ENCODE peak calls at places on chromosome 4, in five cellular contexts. One of them, this sample, is unnamed.
A peak's percentile ranks its signal among the peaks of the same experiment; 100 is the strongest.

GRCh38 chr4:99655315-99656081 is 2.1 kb downstream of the C4orf54 start:
- ATAC-seq in psoas muscle: peak; percentile 54
- ATAC-seq in lower lobe of right lung: peak; percentile 38
- ATAC-seq in heart right ventricle: peak; percentile 65
- ATAC-seq in HCT116: no peak
- ATAC-seq in this sample: peak; percentile 21

GRCh38 chr4:82799006-82799881 is 648 bp upstream of the SCD5 start:
- ATAC-seq in psoas muscle: no peak
- ATAC-seq in lower lobe of right lung: peak; percentile 22
- ATAC-seq in heart right ventricle: no peak
- ATAC-seq in HCT116: peak; percentile 17
- ATAC-seq in this sample: no peak

GRCh38 chr4:151238477-151238876 is 38.5 kb upstream of the PRSS48 start:
- ATAC-seq in psoas muscle: no peak
- ATAC-seq in lower lobe of right lung: no peak
- ATAC-seq in heart right ventricle: no peak
- ATAC-seq in HCT116: peak; percentile 50
- ATAC-seq in this sample: peak; percentile 51

GRCh38 chr4:8247047-8247930 is 22.3 kb upstream of the HTRA3 start:
- ATAC-seq in psoas muscle: peak; percentile 64
- ATAC-seq in lower lobe of right lung: peak; percentile 64
- ATAC-seq in heart right ventricle: peak; percentile 70
- ATAC-seq in HCT116: no peak
- ATAC-seq in this sample: peak; percentile 85

GRCh38 chr4:76386566-76387305 is 34.2 kb downstream of the CCDC158 start:
- ATAC-seq in psoas muscle: no peak
- ATAC-seq in lower lobe of right lung: peak; percentile 83
- ATAC-seq in heart right ventricle: no peak
- ATAC-seq in HCT116: no peak
- ATAC-seq in this sample: no peak

GRCh38 chr4:93659629-93660028 is 168.9 kb upstream of the ATOH1 start:
- ATAC-seq in psoas muscle: no peak
- ATAC-seq in lower lobe of right lung: no peak
- ATAC-seq in heart right ventricle: no peak
- ATAC-seq in HCT116: no peak
- ATAC-seq in this sample: no peak

GRCh38 chr4:142614621-142615323 is 231.3 kb downstream of the INPP4B start:
- ATAC-seq in psoas muscle: no peak
- ATAC-seq in lower lobe of right lung: no peak
- ATAC-seq in heart right ventricle: no peak
- ATAC-seq in HCT116: no peak
- ATAC-seq in this sample: no peak

GRCh38 chr4:118335316-118335715 is 17.5 kb downstream of the PRSS12 start:
- ATAC-seq in psoas muscle: no peak
- ATAC-seq in lower lobe of right lung: no peak
- ATAC-seq in heart right ventricle: no peak
- ATAC-seq in HCT116: no peak
- ATAC-seq in this sample: no peak

GRCh38 chr4:73919691-73920090 is 50.5 kb downstream of the CXCL1 start:
- ATAC-seq in psoas muscle: no peak
- ATAC-seq in lower lobe of right lung: no peak
- ATAC-seq in heart right ventricle: no peak
- ATAC-seq in HCT116: no peak
- ATAC-seq in this sample: no peak

GRCh38 chr4:150714462-150715438 is 132.8 kb downstream of the MAB21L2 start:
- ATAC-seq in psoas muscle: no peak
- ATAC-seq in lower lobe of right lung: no peak
- ATAC-seq in heart right ventricle: no peak
- ATAC-seq in HCT116: no peak
- ATAC-seq in this sample: no peak

GRCh38 chr4:76301775-76302162 is 4.8 kb upstream of the STBD1 start:
- ATAC-seq in psoas muscle: peak; percentile 32
- ATAC-seq in lower lobe of right lung: no peak
- ATAC-seq in heart right ventricle: no peak
- ATAC-seq in HCT116: no peak
- ATAC-seq in this sample: no peak

GRCh38 chr4:174717788-174718187 is 111.3 kb downstream of the GLRA3 start:
- ATAC-seq in psoas muscle: no peak
- ATAC-seq in lower lobe of right lung: no peak
- ATAC-seq in heart right ventricle: no peak
- ATAC-seq in HCT116: no peak
- ATAC-seq in this sample: peak; percentile 62

GRCh38 chr4:125734504-125734903 is 419.7 kb downstream of the FAT4 start:
- ATAC-seq in psoas muscle: no peak
- ATAC-seq in lower lobe of right lung: no peak
- ATAC-seq in heart right ventricle: no peak
- ATAC-seq in HCT116: no peak
- ATAC-seq in this sample: no peak

GRCh38 chr4:156941940-156942548 is 29.6 kb downstream of the PDGFC start:
- ATAC-seq in psoas muscle: peak; percentile 68
- ATAC-seq in lower lobe of right lung: peak; percentile 98
- ATAC-seq in heart right ventricle: peak; percentile 45
- ATAC-seq in HCT116: no peak
- ATAC-seq in this sample: peak; percentile 80

GRCh38 chr4:59057804-59058203 is 1947.6 kb upstream of the IGFBP7 start:
- ATAC-seq in psoas muscle: no peak
- ATAC-seq in lower lobe of right lung: peak; percentile 86
- ATAC-seq in heart right ventricle: no peak
- ATAC-seq in HCT116: no peak
- ATAC-seq in this sample: no peak

GRCh38 chr4:74173321-74173720 is 15.4 kb downstream of the MTHFD2L start:
- ATAC-seq in psoas muscle: no peak
- ATAC-seq in lower lobe of right lung: no peak
- ATAC-seq in heart right ventricle: no peak
- ATAC-seq in HCT116: no peak
- ATAC-seq in this sample: no peak

GRCh38 chr4:14087459-14087858 is 459.9 kb upstream of the BOD1L1 start:
- ATAC-seq in psoas muscle: no peak
- ATAC-seq in lower lobe of right lung: no peak
- ATAC-seq in heart right ventricle: no peak
- ATAC-seq in HCT116: no peak
- ATAC-seq in this sample: no peak

GRCh38 chr4:81030617-81031388 is at the start of gene BMP3:
- ATAC-seq in psoas muscle: peak; percentile 39
- ATAC-seq in lower lobe of right lung: peak; percentile 80
- ATAC-seq in heart right ventricle: no peak
- ATAC-seq in HCT116: no peak
- ATAC-seq in this sample: peak; percentile 75

GRCh38 chr4:8143392-8144140 is 15.0 kb downstream of the ABLIM2 start:
- ATAC-seq in psoas muscle: peak; percentile 66
- ATAC-seq in lower lobe of right lung: no peak
- ATAC-seq in heart right ventricle: no peak
- ATAC-seq in HCT116: no peak
- ATAC-seq in this sample: no peak

GRCh38 chr4:37542749-37543148 is 143.4 kb downstream of the RELL1 start:
- ATAC-seq in psoas muscle: no peak
- ATAC-seq in lower lobe of right lung: no peak
- ATAC-seq in heart right ventricle: no peak
- ATAC-seq in HCT116: no peak
- ATAC-seq in this sample: no peak

GRCh38 chr4:186481998-186482790 is 73.2 kb downstream of the MTNR1A start:
- ATAC-seq in psoas muscle: no peak
- ATAC-seq in lower lobe of right lung: no peak
- ATAC-seq in heart right ventricle: no peak
- ATAC-seq in HCT116: peak; percentile 29
- ATAC-seq in this sample: no peak

GRCh38 chr4:23135792-23136645 is 443.3 kb downstream of the GBA3 start:
- ATAC-seq in psoas muscle: peak; percentile 53
- ATAC-seq in lower lobe of right lung: peak; percentile 46
- ATAC-seq in heart right ventricle: no peak
- ATAC-seq in HCT116: no peak
- ATAC-seq in this sample: no peak

GRCh38 chr4:152462047-152462446 is 73.8 kb downstream of the FBXW7 start:
- ATAC-seq in psoas muscle: no peak
- ATAC-seq in lower lobe of right lung: no peak
- ATAC-seq in heart right ventricle: no peak
- ATAC-seq in HCT116: no peak
- ATAC-seq in this sample: no peak

GRCh38 chr4:168811207-168811606 is 198.8 kb downstream of the CBR4 start:
- ATAC-seq in psoas muscle: no peak
- ATAC-seq in lower lobe of right lung: peak; percentile 74
- ATAC-seq in heart right ventricle: no peak
- ATAC-seq in HCT116: no peak
- ATAC-seq in this sample: no peak

GRCh38 chr4:29326816-29327215 is 1393.4 kb upstream of the PCDH7 start:
- ATAC-seq in psoas muscle: no peak
- ATAC-seq in lower lobe of right lung: no peak
- ATAC-seq in heart right ventricle: no peak
- ATAC-seq in HCT116: no peak
- ATAC-seq in this sample: no peak

GRCh38 chr4:19030536-19030935 is 1009.0 kb upstream of the LCORL start:
- ATAC-seq in psoas muscle: no peak
- ATAC-seq in lower lobe of right lung: peak; percentile 32
- ATAC-seq in heart right ventricle: no peak
- ATAC-seq in HCT116: no peak
- ATAC-seq in this sample: no peak

GRCh38 chr4:86506591-86506990 is 87.5 kb upstream of the PTPN13 start:
- ATAC-seq in psoas muscle: no peak
- ATAC-seq in lower lobe of right lung: no peak
- ATAC-seq in heart right ventricle: no peak
- ATAC-seq in HCT116: no peak
- ATAC-seq in this sample: no peak

DNA sequence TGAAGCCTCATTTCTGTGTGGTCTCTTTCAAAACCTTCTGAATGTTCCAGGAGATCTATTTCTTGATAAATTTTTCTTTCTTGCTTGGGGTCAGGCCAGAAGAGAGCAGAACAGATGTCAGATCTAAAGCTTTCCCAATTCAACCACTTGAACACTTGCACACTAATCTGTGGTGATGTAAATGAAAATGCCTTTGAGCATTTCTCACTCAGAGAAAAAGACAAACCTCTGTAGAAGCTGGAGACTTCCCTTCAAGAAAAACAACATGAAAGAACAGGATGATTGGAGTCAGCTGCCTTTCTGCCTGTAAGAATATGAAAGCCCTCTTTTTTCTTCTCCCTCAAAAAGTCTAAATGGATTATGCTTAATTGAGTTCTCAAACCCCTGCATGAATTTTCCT is 11.2 kb downstream of the IGFBP7 start:
- ATAC-seq in psoas muscle: no peak
- ATAC-seq in lower lobe of right lung: no peak
- ATAC-seq in heart right ventricle: no peak
- ATAC-seq in HCT116: no peak
- ATAC-seq in this sample: peak; percentile 28
- H3K36me3 ChIP-seq in psoas muscle: no peaks in the 10 kb centered on the region
- H3K36me3 ChIP-seq in lower lobe of right lung: no peaks in the 10 kb centered on the region
- H3K36me3 ChIP-seq in heart right ventricle: peaks cover 6% of the 10 kb centered on the region
- H3K36me3 ChIP-seq in HCT116: no peaks in the 10 kb centered on the region
- H3K36me3 ChIP-seq in this sample: no peaks in the 10 kb centered on the region

GRCh38 chr4:128357286-128357685 is 69.7 kb upstream of the PGRMC2 start:
- ATAC-seq in psoas muscle: no peak
- ATAC-seq in lower lobe of right lung: no peak
- ATAC-seq in heart right ventricle: no peak
- ATAC-seq in HCT116: no peak
- ATAC-seq in this sample: no peak

GRCh38 chr4:128355301-128355700 is 67.7 kb upstream of the PGRMC2 start:
- ATAC-seq in psoas muscle: no peak
- ATAC-seq in lower lobe of right lung: no peak
- ATAC-seq in heart right ventricle: no peak
- ATAC-seq in HCT116: peak; percentile 38
- ATAC-seq in this sample: no peak

GRCh38 chr4:128359422-128359821 is 71.8 kb upstream of the PGRMC2 start:
- ATAC-seq in psoas muscle: no peak
- ATAC-seq in lower lobe of right lung: no peak
- ATAC-seq in heart right ventricle: no peak
- ATAC-seq in HCT116: no peak
- ATAC-seq in this sample: no peak

GRCh38 chr4:128358231-128358902 is 70.8 kb upstream of the PGRMC2 start:
- ATAC-seq in psoas muscle: peak; percentile 91
- ATAC-seq in lower lobe of right lung: peak; percentile 59
- ATAC-seq in heart right ventricle: peak; percentile 79
- ATAC-seq in HCT116: no peak
- ATAC-seq in this sample: no peak

DNA sequence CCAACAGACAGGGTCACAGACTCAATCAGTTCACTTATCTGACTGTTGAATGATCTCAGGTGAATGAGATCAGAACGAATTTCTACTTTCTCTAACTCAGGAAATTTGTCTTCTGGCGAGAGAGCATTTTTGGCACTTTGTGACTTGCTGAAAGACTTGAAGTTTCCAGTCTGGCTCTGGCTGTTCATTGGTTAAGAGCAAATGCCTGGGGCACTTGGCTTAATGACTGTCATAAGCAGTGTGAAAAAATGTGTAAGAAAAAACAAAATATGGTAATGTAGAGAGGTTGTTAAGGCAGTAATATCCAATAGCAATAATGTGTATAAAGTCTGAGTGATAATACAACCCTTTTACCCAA is 71.3 kb upstream of the PGRMC2 start:
- ATAC-seq in psoas muscle: no peak
- ATAC-seq in lower lobe of right lung: no peak
- ATAC-seq in heart right ventricle: no peak
- ATAC-seq in HCT116: no peak
- ATAC-seq in this sample: no peak
- H3K9me3 ChIP-seq in psoas muscle: no peaks in the 10 kb centered on the region
- H3K9me3 ChIP-seq in lower lobe of right lung: no peaks in the 10 kb centered on the region
- H3K9me3 ChIP-seq in heart right ventricle: no peaks in the 10 kb centered on the region
- H3K9me3 ChIP-seq in HCT116: no peaks in the 10 kb centered on the region
- H3K9me3 ChIP-seq in this sample: no peaks in the 10 kb centered on the region

GRCh38 chr4:185031611-185032010 is 13.3 kb downstream of the HELT start:
- ATAC-seq in psoas muscle: no peak
- ATAC-seq in lower lobe of right lung: no peak
- ATAC-seq in heart right ventricle: no peak
- ATAC-seq in HCT116: no peak
- ATAC-seq in this sample: no peak
- H3K4me1 ChIP-seq in psoas muscle: no peaks in the 10 kb centered on the region
- H3K4me1 ChIP-seq in lower lobe of right lung: no peaks in the 10 kb centered on the region
- H3K4me1 ChIP-seq in heart right ventricle: no peaks in the 10 kb centered on the region
- H3K4me1 ChIP-seq in HCT116: no peaks in the 10 kb centered on the region
- H3K4me1 ChIP-seq in this sample: no peaks in the 10 kb centered on the region

GRCh38 chr4:7000421-7001176 is 42.6 kb upstream of the TADA2B start:
- ATAC-seq in psoas muscle: peak; percentile 26
- ATAC-seq in lower lobe of right lung: no peak
- ATAC-seq in heart right ventricle: no peak
- ATAC-seq in HCT116: no peak
- ATAC-seq in this sample: no peak

GRCh38 chr4:6992728-6993655 is 50.2 kb upstream of the TADA2B start:
- ATAC-seq in psoas muscle: peak; percentile 75
- ATAC-seq in lower lobe of right lung: peak; percentile 81
- ATAC-seq in heart right ventricle: no peak
- ATAC-seq in HCT116: no peak
- ATAC-seq in this sample: no peak

GRCh38 chr4:6999172-7000086 is 43.7 kb upstream of the TADA2B start:
- ATAC-seq in psoas muscle: peak; percentile 27
- ATAC-seq in lower lobe of right lung: no peak
- ATAC-seq in heart right ventricle: no peak
- ATAC-seq in HCT116: peak; percentile 91
- ATAC-seq in this sample: no peak

GRCh38 chr4:6991771-6992557 is 51.2 kb upstream of the TADA2B start:
- ATAC-seq in psoas muscle: no peak
- ATAC-seq in lower lobe of right lung: no peak
- ATAC-seq in heart right ventricle: no peak
- ATAC-seq in HCT116: no peak
- ATAC-seq in this sample: no peak

DNA sequence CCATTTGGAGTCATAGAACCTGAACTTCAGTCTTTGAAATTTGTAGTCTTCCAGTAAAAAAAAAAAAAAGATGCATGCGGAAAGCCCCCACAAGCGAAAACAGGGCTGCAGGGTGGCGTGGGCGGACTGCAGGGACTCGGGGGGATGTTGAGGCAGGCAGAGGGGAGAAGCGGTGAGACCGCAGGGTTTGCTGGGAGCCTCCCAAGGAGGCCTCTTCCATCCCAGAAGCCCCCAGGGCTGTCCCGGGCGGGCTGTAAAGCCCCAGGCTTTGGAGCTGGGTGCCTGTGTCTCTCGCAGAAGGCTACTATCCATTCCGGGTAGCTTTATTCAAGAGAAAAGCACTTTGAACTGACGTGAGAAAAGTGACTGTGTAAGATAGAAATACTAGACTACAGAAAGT is 46.7 kb upstream of the TADA2B start:
- ATAC-seq in psoas muscle: no peak
- ATAC-seq in lower lobe of right lung: no peak
- ATAC-seq in heart right ventricle: no peak
- ATAC-seq in HCT116: no peak
- ATAC-seq in this sample: no peak
- H3K36me3 ChIP-seq in psoas muscle: no peaks in the 10 kb centered on the region
- H3K36me3 ChIP-seq in lower lobe of right lung: peaks cover 77% of the 10 kb centered on the region
- H3K36me3 ChIP-seq in heart right ventricle: peaks cover 74% of the 10 kb centered on the region
- H3K36me3 ChIP-seq in HCT116: peaks cover 13% of the 10 kb centered on the region
- H3K36me3 ChIP-seq in this sample: peaks cover 83% of the 10 kb centered on the region

This sample was measured in gastroesophageal sphincter.